ENCODE peak calls at places on chromosomes 5 and 9, in four cellular contexts. D, J, Y and W are unnamed samples.

GRCh38 chr5:123673107-123673506 is 161.1 kb downstream of the CSNK1G3 start:
- DNase-seq in D (no peak), J (peak), Y (no peak), W (peak)

GRCh38 chr9:134271338-134272301 is 54.6 kb upstream of the RXRA start:
- DNase-seq in D (no peak), J (no peak), Y (no peak), W (no peak)

GRCh38 chr5:119339965-119340364 is 15.9 kb upstream of the TNFAIP8 start:
- DNase-seq in D (no peak), J (no peak), Y (no peak), W (no peak)

GRCh38 chr5:127700237-127700766 is 2.9 kb upstream of the CCDC192 start:
- DNase-seq in D (no peak), J (no peak), Y (no peak), W (no peak)

GRCh38 chr9:120524038-120524437 is 55.9 kb downstream of the CDK5RAP2 start:
- DNase-seq in D (no peak), J (no peak), Y (no peak), W (no peak)

GRCh38 chr9:114738581-114739316 is 56.8 kb upstream of the TEX48 start:
- DNase-seq in D (peak), J (peak), Y (peak), W (peak)

GRCh38 chr9:33628865-33629410 is 104.9 kb downstream of the ANKRD18B start:
- DNase-seq in D (no peak), J (no peak), Y (no peak), W (no peak)

GRCh38 chr5:125326114-125326513 is 579.7 kb upstream of the ZNF608 start:
- DNase-seq in D (no peak), J (no peak), Y (no peak), W (no peak)

GRCh38 chr9:134316444-134317160 is 9.7 kb upstream of the RXRA start:
- DNase-seq in D (peak), J (no peak), Y (no peak), W (no peak)

GRCh38 chr9:121538221-121538620 is 38.6 kb upstream of the GGTA1 start:
- DNase-seq in D (no peak), J (peak), Y (peak), W (peak)

GRCh38 chr5:16794381-16794913 is 141.6 kb downstream of the MYO10 start:
- DNase-seq in D (no peak), J (no peak), Y (no peak), W (no peak)

GRCh38 chr9:111866976-111867375 is 29.6 kb upstream of the UGCG start:
- DNase-seq in D (peak), J (peak), Y (no peak), W (no peak)

GRCh38 chr9:133342570-133342969 is 5.4 kb downstream of the MED22 start:
- DNase-seq in D (no peak), J (no peak), Y (no peak), W (no peak)

GRCh38 chr5:172740483-172741205 is 30.4 kb downstream of the DUSP1 start:
- DNase-seq in D (no peak), J (no peak), Y (no peak), W (no peak)

DNA sequence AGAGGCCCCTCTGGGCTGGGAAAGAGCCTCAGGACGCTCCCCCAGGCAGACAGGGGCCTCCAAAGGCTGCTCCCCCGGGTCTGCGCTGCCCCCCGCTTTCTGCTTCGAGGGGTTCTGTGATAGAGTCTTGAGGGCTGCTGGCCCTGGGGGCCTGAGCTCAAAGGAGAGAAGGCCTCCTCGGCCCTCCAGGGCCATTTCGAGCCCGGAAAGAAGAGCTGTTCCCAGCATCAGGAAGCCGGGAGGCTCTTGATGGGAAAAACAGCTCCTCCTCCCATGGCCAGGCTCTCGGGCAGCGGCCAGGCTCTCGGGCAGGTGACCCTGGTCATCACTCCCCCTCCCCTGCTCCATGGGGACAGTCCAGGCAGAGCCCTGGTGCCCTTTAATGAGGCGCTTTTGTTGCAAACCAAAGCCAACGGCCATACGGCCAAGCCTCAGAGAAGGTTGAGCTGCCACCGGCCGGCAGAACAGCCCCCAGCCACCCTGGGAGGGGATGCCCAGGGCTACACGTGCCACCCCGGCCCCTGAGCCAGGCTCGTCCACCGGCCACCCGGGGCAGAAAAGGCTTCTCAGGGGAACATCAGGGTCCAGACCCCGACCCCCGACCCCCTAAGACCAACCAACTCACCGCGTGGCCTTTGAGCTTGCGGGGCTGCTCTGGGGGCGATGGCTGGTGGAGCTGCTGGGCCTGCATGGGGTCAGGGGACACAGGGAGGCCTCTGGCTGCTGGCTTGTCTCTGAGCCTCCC is 16.2 kb upstream of the QSOX2 start:
- DNase-seq in D (no peak), J (no peak), Y (no peak), W (no peak)
- TF ChIP-seq JUND in D (no peak), J (no peak), Y (no peak), W (no peak)

DNA sequence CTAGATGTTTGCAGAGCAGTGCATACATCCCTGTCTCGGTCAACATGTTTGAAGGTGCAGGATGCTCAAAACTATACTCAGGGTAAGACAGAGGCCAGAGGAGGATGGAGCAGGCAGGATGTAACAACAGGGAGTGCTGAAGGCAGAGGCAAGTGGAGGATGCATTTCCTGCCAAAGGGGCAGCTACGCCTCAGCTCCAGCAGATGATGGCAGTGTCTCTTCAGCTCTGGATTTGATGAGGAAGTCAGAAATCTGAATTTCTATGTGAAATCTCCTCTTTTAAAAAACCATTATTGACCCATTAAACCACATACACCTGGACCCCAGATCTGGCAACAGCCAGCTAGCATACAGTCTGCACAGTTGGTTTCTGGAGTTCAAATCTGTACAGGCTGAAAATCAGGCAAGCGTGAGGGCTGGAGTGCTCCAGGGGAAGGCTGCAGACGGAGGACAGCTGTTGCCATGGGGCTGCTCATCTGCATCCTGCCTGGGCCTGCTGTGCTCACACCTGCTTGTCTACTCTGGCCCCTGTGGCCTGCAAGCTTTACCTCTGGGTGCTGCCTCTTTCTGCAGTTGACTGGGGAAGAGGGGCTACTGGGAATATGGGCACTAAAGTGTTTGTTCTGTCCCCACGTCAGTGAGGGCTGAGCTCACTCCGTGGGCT is 152.9 kb upstream of the SLC28A3 start:
- DNase-seq in D (no peak), J (no peak), Y (no peak), W (no peak)
- TF ChIP-seq JUND in D (no peak), J (no peak), Y (no peak), W (no peak)

GRCh38 chr9:14031015-14031414 is 282.9 kb downstream of the NFIB start:
- DNase-seq in D (no peak), J (no peak), Y (no peak), W (no peak)

GRCh38 chr9:14029811-14030210 is 284.1 kb downstream of the NFIB start:
- DNase-seq in D (no peak), J (no peak), Y (no peak), W (no peak)

GRCh38 chr9:14025741-14026140 is 288.2 kb downstream of the NFIB start:
- DNase-seq in D (no peak), J (no peak), Y (no peak), W (no peak)

GRCh38 chr9:14030350-14030823 is 283.6 kb downstream of the NFIB start:
- DNase-seq in D (no peak), J (no peak), Y (no peak), W (no peak)

GRCh38 chr9:14027114-14027812 is 286.7 kb downstream of the NFIB start:
- DNase-seq in D (no peak), J (no peak), Y (no peak), W (peak)
- TF ChIP-seq JUND in D (no peak), J (no peak), Y (no peak), W (no peak)

DNA sequence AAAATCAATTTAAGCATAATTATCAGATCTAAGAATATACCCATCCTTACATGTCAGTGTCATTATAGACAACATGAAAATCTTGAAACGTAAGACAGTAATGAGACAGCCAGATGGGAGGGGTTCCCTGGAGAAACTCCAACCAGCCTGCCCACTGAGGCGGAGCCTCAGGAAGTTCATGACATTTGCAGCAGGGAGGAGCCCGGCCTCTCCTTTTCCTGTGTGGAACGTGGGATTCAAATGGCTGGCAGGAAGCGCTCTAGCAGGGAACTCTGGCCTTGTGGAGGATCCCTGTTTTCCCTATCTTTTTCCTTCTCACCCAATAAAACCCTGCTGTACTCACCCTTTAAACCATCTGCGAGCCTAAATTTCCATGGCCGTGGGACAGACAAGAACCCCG is 176.6 kb upstream of the KCNN2 start:
- DNase-seq in D (no peak), J (no peak), Y (no peak), W (peak)
- TF ChIP-seq JUND in D (no peak), J (no peak), Y (no peak), W (no peak)

GRCh38 chr5:42715791-42716190 is 40.8 kb upstream of the CCDC152 start:
- DNase-seq in D (no peak), J (no peak), Y (no peak), W (no peak)

GRCh38 chr5:42721484-42721883 is 35.1 kb upstream of the CCDC152 start:
- DNase-seq in D (no peak), J (no peak), Y (no peak), W (no peak)

GRCh38 chr5:42719034-42719433 is 37.6 kb upstream of the CCDC152 start:
- DNase-seq in D (no peak), J (no peak), Y (no peak), W (no peak)

GRCh38 chr5:42718591-42718990 is 38.0 kb upstream of the CCDC152 start:
- DNase-seq in D (no peak), J (no peak), Y (no peak), W (no peak)

DNA sequence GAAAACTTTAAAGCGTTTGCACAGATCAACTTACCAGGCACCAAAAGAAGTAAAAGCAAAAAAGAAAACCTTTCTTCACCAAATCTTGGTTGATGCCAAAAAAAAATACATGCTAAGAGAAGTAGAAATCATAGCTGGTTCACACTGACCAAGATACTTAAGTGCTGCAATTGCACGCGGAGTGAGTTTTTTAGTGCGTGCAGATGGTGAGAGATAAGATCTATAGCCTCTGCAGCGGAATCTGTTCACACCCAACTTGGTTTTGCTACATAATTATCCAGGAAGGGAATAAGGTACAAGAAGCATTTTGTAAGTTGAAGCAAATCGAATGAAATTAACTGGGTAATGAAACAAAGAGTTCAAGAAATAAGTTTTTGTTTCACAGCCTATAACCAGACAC is 36.4 kb upstream of the CCDC152 start:
- DNase-seq in D (no peak), J (no peak), Y (no peak), W (no peak)
- TF ChIP-seq JUND in D (no peak), J (no peak), Y (no peak), W (no peak)

GRCh38 chr9:18190671-18191374 is 283.1 kb upstream of the ADAMTSL1 start:
- DNase-seq in D (no peak), J (no peak), Y (no peak), W (no peak)
- TF ChIP-seq JUND in D (no peak), J (no peak), Y (no peak), W (no peak)

GRCh38 chr5:66947458-66947857 is 249.1 kb downstream of the CD180 start:
- DNase-seq in D (no peak), J (no peak), Y (no peak), W (no peak)

GRCh38 chr5:66949066-66949465 is 247.5 kb downstream of the CD180 start:
- DNase-seq in D (no peak), J (no peak), Y (no peak), W (no peak)

DNA sequence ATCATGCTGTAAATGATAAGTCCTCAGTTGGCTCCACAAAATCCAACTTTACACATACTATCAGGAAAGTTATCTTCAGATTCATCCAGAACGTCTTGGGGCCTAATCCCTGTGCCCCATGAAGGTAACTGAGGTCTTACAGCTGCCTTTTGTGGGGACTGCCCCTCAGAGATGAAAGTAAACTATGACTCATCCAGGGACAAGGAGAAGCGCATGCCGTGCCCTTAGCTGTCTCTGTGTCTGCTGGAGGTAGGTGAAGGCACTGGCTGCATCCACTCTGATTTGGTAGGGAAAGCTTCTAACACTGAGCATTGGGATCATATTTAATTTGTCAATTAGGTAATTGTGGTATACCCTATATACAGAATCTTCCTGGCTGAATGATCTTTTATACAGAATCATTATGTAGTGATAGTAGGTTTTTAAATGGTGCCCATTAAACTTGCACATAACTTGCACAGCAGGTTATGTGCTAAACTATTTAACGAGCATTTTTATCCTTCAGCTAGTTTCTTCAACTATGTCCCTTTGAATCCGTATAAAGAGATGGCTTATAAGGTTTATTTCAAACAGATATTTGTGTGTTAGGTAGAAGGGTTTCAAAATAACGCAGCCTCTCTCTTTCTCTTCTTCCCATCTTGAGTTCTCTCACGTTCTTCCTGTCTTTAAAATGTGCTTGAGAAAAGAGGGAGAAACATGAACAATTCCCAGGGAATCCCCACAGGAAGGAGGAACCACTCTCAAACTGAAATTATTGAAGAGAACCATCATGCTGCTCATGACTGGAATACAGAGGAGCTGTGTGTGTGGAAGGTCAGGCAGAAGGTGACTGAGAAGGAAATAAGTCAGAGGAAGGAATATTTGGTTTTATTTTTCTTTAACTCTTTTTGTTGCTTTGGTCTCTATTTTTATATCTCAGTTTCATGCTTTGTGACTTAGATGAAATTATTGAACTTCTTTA is 250.9 kb downstream of the CD180 start:
- DNase-seq in D (no peak), J (no peak), Y (no peak), W (no peak)
- TF ChIP-seq JUND in D (no peak), J (no peak), Y (no peak), W (no peak)

GRCh38 chr9:13552606-13553215 is 273.2 kb upstream of the MPDZ start:
- DNase-seq in D (no peak), J (no peak), Y (no peak), W (no peak)
- TF ChIP-seq JUND in D (no peak), J (no peak), Y (no peak), W (no peak)